ENCODE peak calls at places on chromosomes 6 and 20, in ten cellular contexts. W is GM10248; V is CD8-positive, alpha-beta memory T cell; K is osteocyte; Q is stimulated activated CD8-positive, alpha-beta memory T cell treated with anti-CD3 and anti-CD28 coated beads, Interleukin-15, amount 100 ng/mL, for 1 hour; P is heart left ventricle; Z is GM23248; C is HT1080; U is COR-L47; X is aorta. O is an unnamed sample.
A peak's percentile ranks its signal among the peaks of the same experiment; 100 is the strongest.

GRCh38 chr20:50584687-50585086 is 74.5 kb downstream of the PTPN1 start:
- DNase-seq in C (no peak), X (peak; percentile 6), P (no peak), Z (peak; percentile 46), U (no peak), Q (no peak), K (no peak), V (no peak), W (no peak), O (no peak)

GRCh38 chr20:57281900-57282299 is 15.5 kb upstream of the BMP7 start:
- DNase-seq in U (no peak), Q (no peak), C (no peak), Z (no peak), P (no peak), W (no peak), V (no peak), K (no peak), X (no peak), O (no peak)

GRCh38 chr6:147642458-147642857 is 134.0 kb downstream of the SAMD5 start:
- DNase-seq in P (no peak), K (no peak), U (no peak), X (no peak), Q (no peak), Z (peak; percentile 1), C (no peak), W (no peak), V (no peak), O (no peak)

GRCh38 chr20:23139524-23139923 is 53.4 kb upstream of the CD93 start:
- DNase-seq in W (no peak), C (no peak), P (no peak), X (peak; percentile 3), Z (no peak), K (no peak), V (no peak), Q (no peak), U (peak; percentile 19), O (peak; percentile 13)

GRCh38 chr6:34447915-34448314 is 18.0 kb upstream of the PACSIN1 start:
- DNase-seq in Z (no peak), W (no peak), C (no peak), U (no peak), Q (no peak), V (no peak), P (no peak), K (no peak), X (no peak), O (no peak)

GRCh38 chr6:31402324-31403282 is 792 bp upstream of the MICA start:
- DNase-seq in K (no peak), P (no peak), V (peak; percentile 63), Z (peak; percentile 60), X (peak; percentile 55), Q (no peak), U (no peak), C (peak; percentile 20), W (peak; percentile 23), O (no peak)

GRCh38 chr20:59006167-59006863 is 739 bp downstream of the CTSZ start:
- DNase-seq in P (no peak), V (peak; percentile 43), X (peak; percentile 72), W (no peak), Z (peak; percentile 70), Q (no peak), U (no peak), C (peak; percentile 14), K (no peak), O (no peak)

GRCh38 chr6:82840571-82840970 is 225.1 kb downstream of the UBE3D start:
- DNase-seq in C (peak; percentile 49), Z (no peak), Q (no peak), W (no peak), X (no peak), P (no peak), K (no peak), U (no peak), V (no peak), O (no peak)

GRCh38 chr20:4045741-4046140 is 30.4 kb upstream of the RNF24 start:
- DNase-seq in Q (no peak), K (no peak), V (no peak), U (no peak), Z (peak; percentile 65), W (no peak), C (peak; percentile 96), P (no peak), X (no peak), O (no peak)

GRCh38 chr20:61733891-61734732 is 331.6 kb downstream of the TAF4 start:
- DNase-seq in W (no peak), U (no peak), V (peak; percentile 33), C (no peak), Q (no peak), P (peak; percentile 15), K (no peak), X (peak; percentile 12), Z (no peak), O (no peak)

GRCh38 chr6:27650620-27651370 is 177.9 kb upstream of the ZNF184 start:
- DNase-seq in Z (peak; percentile 51), X (no peak), C (peak; percentile 77), V (no peak), U (peak; percentile 35), K (peak; percentile 38), Q (no peak), P (no peak), W (peak; percentile 74), O (peak; percentile 42)

GRCh38 chr6:150394053-150394875 is 25.5 kb downstream of the IYD start:
- DNase-seq in Q (no peak), U (no peak), K (no peak), X (no peak), W (no peak), Z (no peak), V (no peak), C (no peak), P (no peak), O (no peak)